ENCODE peak calls at places on chromosomes 11 and 22, in seven cellular contexts. G is IMR-90, O is A549, L is HCT116, C is HepG2, J is H1, V is K562. A is an unnamed sample.

GRCh38 chr11:57391546-57391945 is 1.1 kb upstream of the PRG2 start:
- DNase-seq in G (no peak), O (no peak), L (no peak), C (no peak), J (no peak), V (no peak), A (no peak)

GRCh38 chr11:77079666-77080065 is 12.9 kb downstream of the CAPN5 start:
- DNase-seq in G (no peak), O (no peak), L (no peak), C (no peak), J (no peak), V (no peak), A (no peak)

GRCh38 chr11:22337571-22338464 is at the start of gene SLC17A6:
- DNase-seq in G (peak), O (no peak), L (no peak), C (peak), J (peak), V (peak), A (peak)

GRCh38 chr11:103433380-103433779 is 324.2 kb downstream of the DYNC2H1 start:
- DNase-seq in G (peak), O (no peak), L (no peak), C (no peak), J (no peak), V (no peak), A (no peak)

GRCh38 chr11:2302844-2303626 is 1.2 kb downstream of the TSPAN32 start:
- DNase-seq in G (no peak), O (no peak), L (no peak), C (no peak), J (no peak), V (peak), A (no peak)

GRCh38 chr22:35995772-35996171 is 32.9 kb downstream of the RBFOX2 start:
- DNase-seq in G (peak), O (no peak), L (no peak), C (no peak), J (no peak), V (no peak), A (peak)

GRCh38 chr11:63970902-63971301 is 3.5 kb upstream of the COX8A start:
- DNase-seq in G (no peak), O (no peak), L (no peak), C (peak), J (no peak), V (no peak), A (no peak)

GRCh38 chr22:44133901-44134511 is 46.7 kb upstream of the PARVG start:
- DNase-seq in G (no peak), O (no peak), L (no peak), C (no peak), J (no peak), V (no peak), A (peak)

GRCh38 chr22:42684462-42685195 is 35.4 kb upstream of the CYB5R3 start:
- DNase-seq in G (no peak), O (no peak), L (no peak), C (no peak), J (no peak), V (no peak), A (no peak)

GRCh38 chr22:48240165-48240934 is 1477.9 kb downstream of the TBC1D22A start:
- DNase-seq in G (no peak), O (no peak), L (no peak), C (no peak), J (no peak), V (peak), A (no peak)

DNA sequence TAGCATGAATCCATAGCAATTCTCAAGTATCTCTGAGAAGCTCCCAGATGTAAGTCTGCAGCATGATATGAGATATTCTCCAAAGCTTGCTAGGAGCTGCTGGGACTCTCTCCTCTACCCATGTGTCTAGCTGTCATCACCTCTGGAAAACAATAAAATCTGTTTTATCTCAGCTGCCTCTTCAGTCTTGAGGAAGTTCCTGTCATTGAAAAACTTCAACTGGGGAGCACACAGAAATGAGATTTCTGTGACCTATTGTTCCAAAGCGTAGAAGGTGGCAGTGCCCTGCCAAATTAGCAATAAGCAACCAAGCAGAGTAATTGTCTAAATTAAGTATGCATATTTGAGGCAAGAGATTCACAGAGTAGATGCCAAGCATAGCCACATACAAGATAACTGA is 1380.6 kb upstream of the RAG2 start:
- DNase-seq in G (no peak), O (no peak), L (no peak), C (no peak), J (no peak), V (no peak), A (peak)
- H3K4me2 ChIP-seq in G (no peak), O (no peak), L (no peak), C (no peak), J (no peak), V (no peak), A (peak)

GRCh38 chr11:288328-289144 is at the start of gene PGGHG:
- DNase-seq in G (no peak), O (peak), L (no peak), C (no peak), J (peak), V (peak), A (no peak)

GRCh38 chr11:289706-290620 is 1.0 kb downstream of the PGGHG start:
- DNase-seq in G (no peak), O (no peak), L (no peak), C (no peak), J (no peak), V (no peak), A (no peak)

GRCh38 chr11:290621-291231 is 1.8 kb downstream of the PGGHG start:
- DNase-seq in G (no peak), O (no peak), L (no peak), C (no peak), J (no peak), V (no peak), A (no peak)

GRCh38 chr11:287821-288327 is 1.1 kb upstream of the PGGHG start:
- DNase-seq in G (no peak), O (no peak), L (no peak), C (no peak), J (peak), V (peak), A (no peak)

DNA sequence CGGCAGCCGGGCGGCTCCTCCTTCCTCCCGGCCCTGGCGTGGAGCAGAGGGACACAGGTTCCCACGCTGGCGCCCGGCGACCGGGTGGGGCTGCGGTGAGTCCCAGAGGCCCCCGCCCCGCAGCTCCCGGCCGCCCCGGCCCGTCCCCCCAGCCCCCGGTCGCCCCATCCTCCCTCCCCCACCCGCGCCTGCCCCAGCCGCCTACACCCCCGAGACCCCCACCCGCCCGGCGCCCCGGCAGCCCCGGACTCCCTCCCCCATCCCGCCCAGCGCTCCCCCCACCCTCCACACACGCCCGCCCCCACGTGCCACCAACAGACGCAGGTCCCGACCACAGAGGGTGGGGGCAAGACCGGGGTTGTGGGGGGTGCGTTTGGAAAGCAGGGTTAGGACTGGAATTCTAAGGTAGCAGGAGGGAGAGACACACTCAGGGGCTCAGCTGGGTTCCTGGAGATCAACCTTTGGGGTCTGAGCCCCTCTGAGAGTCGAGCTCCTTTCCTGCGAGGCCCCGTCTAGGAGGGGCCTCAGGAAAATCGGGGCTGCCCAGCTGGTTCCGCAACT is 299 bp downstream of the PGGHG start:
- DNase-seq in G (no peak), O (no peak), L (no peak), C (no peak), J (peak), V (no peak), A (no peak)
- TF ChIP-seq POLR2A in G (no peak), O (peak), L (peak), C (no peak), J (no peak), V (no peak), A (peak)

GRCh38 chr11:20990447-20990846 is 321.1 kb downstream of the NELL1 start:
- DNase-seq in G (no peak), O (no peak), L (no peak), C (no peak), J (no peak), V (no peak), A (no peak)

GRCh38 chr11:20991471-20991870 is 322.1 kb downstream of the NELL1 start:
- DNase-seq in G (no peak), O (no peak), L (no peak), C (no peak), J (no peak), V (no peak), A (no peak)
- H3K4me2 ChIP-seq in G (no peak), O (no peak), L (no peak), C (no peak), J (no peak), V (no peak), A (no peak)

GRCh38 chr22:46741974-46742519 is 4.0 kb upstream of the CERK start:
- DNase-seq in G (no peak), O (no peak), L (no peak), C (no peak), J (no peak), V (no peak), A (no peak)

GRCh38 chr22:46744581-46744980 is 6.5 kb upstream of the CERK start:
- DNase-seq in G (no peak), O (no peak), L (no peak), C (peak), J (no peak), V (no peak), A (no peak)

GRCh38 chr22:46740910-46741785 is 3.1 kb upstream of the CERK start:
- DNase-seq in G (no peak), O (no peak), L (no peak), C (no peak), J (no peak), V (no peak), A (no peak)

GRCh38 chr22:46738961-46739870 is 1.2 kb upstream of the CERK start:
- DNase-seq in G (peak), O (peak), L (peak), C (peak), J (peak), V (peak), A (peak)

GRCh38 chr22:46742576-46743221 is 4.6 kb upstream of the CERK start:
- DNase-seq in G (no peak), O (peak), L (no peak), C (no peak), J (no peak), V (no peak), A (no peak)
- TF ChIP-seq POLR2A in G (no peak), O (no peak), L (no peak), C (no peak), J (no peak), V (no peak), A (no peak)

DNA sequence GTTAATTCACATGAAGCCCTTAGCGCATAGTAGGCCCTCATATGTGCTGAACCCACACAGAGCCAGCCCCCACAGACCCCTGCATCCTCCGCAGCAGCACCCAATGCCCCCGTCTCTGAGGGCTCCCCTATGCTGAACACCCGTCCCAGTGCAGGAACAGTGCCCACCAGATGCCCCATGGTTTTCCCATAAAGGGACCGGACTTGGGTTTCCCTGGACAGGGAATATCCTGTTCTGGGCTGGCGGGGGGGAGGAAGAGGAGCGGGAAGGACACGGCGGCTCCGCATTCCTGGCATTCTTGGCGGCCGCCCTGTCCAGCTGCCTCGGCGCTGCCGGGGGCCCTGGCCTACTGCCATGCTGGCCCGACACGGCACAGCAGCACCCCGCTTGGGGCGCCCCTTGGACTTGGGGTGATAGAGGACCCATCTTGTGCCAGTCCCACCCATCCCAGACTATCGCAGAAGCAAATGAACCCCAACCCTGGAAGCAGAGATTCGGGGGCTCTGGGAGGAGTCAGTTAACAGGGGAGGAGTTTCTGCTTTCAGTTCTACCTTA is 23.7 kb upstream of the CBX7 start:
- DNase-seq in G (peak), O (no peak), L (no peak), C (peak), J (peak), V (no peak), A (peak)
- H3K4me2 ChIP-seq in G (peak), O (peak), L (peak), C (peak), J (peak), V (no peak), A (peak)

DNA sequence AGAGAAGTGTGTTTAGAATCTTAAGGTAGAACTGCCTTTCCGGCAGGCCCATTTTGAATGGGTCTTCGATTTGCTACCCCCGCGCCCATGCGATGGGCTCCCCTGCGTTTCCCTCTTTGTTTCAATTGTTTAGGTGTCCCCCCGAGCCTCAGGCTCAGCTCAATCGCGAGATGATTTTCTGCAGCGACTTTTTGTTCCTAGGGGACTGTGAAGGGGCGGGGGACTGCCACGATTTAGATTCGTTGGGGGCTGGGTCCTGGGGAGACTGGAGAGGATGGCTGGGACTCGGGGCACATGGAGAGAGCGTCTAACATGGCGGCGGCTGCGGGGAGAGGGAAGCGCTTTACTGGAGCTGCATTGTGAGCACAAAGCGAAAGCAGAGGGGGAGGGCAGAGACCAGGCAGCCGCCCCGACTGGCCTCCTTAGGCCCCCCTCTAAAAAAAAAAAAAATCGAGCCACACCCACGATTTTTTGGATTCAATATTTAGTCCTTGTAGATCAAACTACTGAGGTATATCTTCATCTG is 1.7 kb downstream of the CAPRIN1 start:
- DNase-seq in G (peak), O (peak), L (no peak), C (peak), J (peak), V (peak), A (peak)
- TF ChIP-seq POLR2A in G (peak), O (peak), L (no peak), C (no peak), J (peak), V (peak), A (no peak)

DNA sequence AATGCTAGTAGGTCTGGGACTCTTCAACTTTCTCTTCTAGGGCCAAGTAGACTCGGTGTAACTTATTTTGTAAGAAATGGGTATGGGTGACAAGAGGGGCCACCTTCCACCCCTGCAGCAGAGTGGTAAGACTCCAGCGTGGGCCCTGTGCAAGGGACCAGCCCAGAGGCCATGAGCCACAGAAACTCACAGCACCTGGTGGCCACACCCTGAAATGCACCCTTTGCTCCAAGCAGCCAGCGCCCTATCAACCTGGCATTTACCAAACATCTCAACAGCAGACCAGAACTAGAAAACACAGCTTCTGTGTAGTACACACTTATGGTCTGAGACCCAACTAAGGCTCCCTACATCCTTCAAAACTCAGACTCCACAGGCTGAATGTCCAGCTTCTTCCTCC is 5.7 kb downstream of the CDCA5 start:
- DNase-seq in G (peak), O (peak), L (peak), C (peak), J (peak), V (peak), A (peak)
- H3K4me2 ChIP-seq in G (no peak), O (peak), L (peak), C (peak), J (no peak), V (no peak), A (no peak)

GRCh38 chr11:111413849-111414248 is 34.8 kb upstream of the POU2AF1 start:
- DNase-seq in G (no peak), O (no peak), L (no peak), C (no peak), J (no peak), V (no peak), A (no peak)
- TF ChIP-seq POLR2A in G (no peak), O (no peak), L (no peak), C (no peak), J (no peak), V (no peak), A (no peak)

GRCh38 chr11:75767793-75768111 is 826 bp upstream of the DGAT2 start:
- DNase-seq in G (no peak), O (no peak), L (no peak), C (no peak), J (no peak), V (no peak), A (no peak)

GRCh38 chr11:75766449-75767227 is 1.9 kb upstream of the DGAT2 start:
- DNase-seq in G (no peak), O (no peak), L (no peak), C (peak), J (no peak), V (no peak), A (no peak)

GRCh38 chr11:75768909-75769771 is 562 bp downstream of the DGAT2 start:
- DNase-seq in G (no peak), O (peak), L (no peak), C (no peak), J (peak), V (no peak), A (no peak)

GRCh38 chr11:75768112-75768908 is at the start of gene DGAT2:
- DNase-seq in G (peak), O (peak), L (peak), C (peak), J (peak), V (peak), A (peak)

GRCh38 chr11:75767228-75767572 is 1.4 kb upstream of the DGAT2 start:
- DNase-seq in G (no peak), O (no peak), L (no peak), C (no peak), J (no peak), V (peak), A (no peak)
- H3K4me2 ChIP-seq in G (no peak), O (no peak), L (no peak), C (no peak), J (no peak), V (no peak), A (no peak)

A was measured in endothelial cell of umbilical vein.